ENCODE peak calls at places on chromosomes 12 and 14, in ten cellular contexts. Q, C, U, K, X, I, T, P, A and Z are unnamed samples.

GRCh38 chr12:109968032-109968420 is 28.1 kb downstream of the GIT2 start:
- DNase-seq in Q (no peak), C (no peak), U (no peak), K (no peak), X (no peak), I (no peak), T (peak), P (no peak), A (no peak), Z (no peak)

GRCh38 chr12:47014474-47014873 is 64.9 kb upstream of the PCED1B start:
- DNase-seq in Q (no peak), C (no peak), U (peak), K (no peak), X (no peak), I (no peak), T (no peak), P (no peak), A (no peak), Z (no peak)

GRCh38 chr12:21756699-21757098 is 17.8 kb downstream of the KCNJ8 start:
- DNase-seq in Q (no peak), C (no peak), U (no peak), K (no peak), X (no peak), I (no peak), T (no peak), P (no peak), A (no peak), Z (no peak)

GRCh38 chr12:88922816-88923215 is 342.5 kb upstream of the KITLG start:
- DNase-seq in Q (no peak), C (no peak), U (peak), K (no peak), X (no peak), I (no peak), T (no peak), P (no peak), A (no peak), Z (no peak)

GRCh38 chr14:30162066-30162465 is 234.4 kb upstream of the PRKD1 start:
- DNase-seq in Q (no peak), C (no peak), U (no peak), K (no peak), X (no peak), I (no peak), T (no peak), P (no peak), A (no peak), Z (no peak)

GRCh38 chr12:130715996-130716917 is at the start of gene RIMBP2:
- DNase-seq in Q (peak), C (peak), U (peak), K (peak), X (no peak), I (no peak), T (no peak), P (peak), A (no peak), Z (no peak)

GRCh38 chr12:59383426-59383822 is 212.4 kb upstream of the SLC16A7 start:
- DNase-seq in Q (no peak), C (no peak), U (peak), K (no peak), X (no peak), I (no peak), T (no peak), P (no peak), A (no peak), Z (no peak)

GRCh38 chr12:52181757-52182156 is 10.1 kb downstream of the KRT80 start:
- DNase-seq in Q (no peak), C (no peak), U (peak), K (no peak), X (no peak), I (no peak), T (no peak), P (no peak), A (no peak), Z (no peak)

GRCh38 chr12:69662764-69663163 is 36.3 kb downstream of the BEST3 start:
- DNase-seq in Q (no peak), C (no peak), U (no peak), K (no peak), X (no peak), I (no peak), T (no peak), P (no peak), A (no peak), Z (no peak)

GRCh38 chr12:8145754-8146415 is 10.9 kb upstream of the ZNF705A start:
- DNase-seq in Q (no peak), C (peak), U (peak), K (peak), X (no peak), I (no peak), T (no peak), P (peak), A (no peak), Z (no peak)

GRCh38 chr14:35335388-35336092 is 43.4 kb downstream of the PSMA6 start:
- DNase-seq in Q (peak), C (peak), U (peak), K (peak), X (no peak), I (no peak), T (no peak), P (no peak), A (peak), Z (no peak)

GRCh38 chr12:47742253-47742825 is 16.3 kb downstream of the RAPGEF3 start:
- DNase-seq in Q (peak), C (peak), U (peak), K (peak), X (peak), I (peak), T (peak), P (no peak), A (peak), Z (peak)

DNA sequence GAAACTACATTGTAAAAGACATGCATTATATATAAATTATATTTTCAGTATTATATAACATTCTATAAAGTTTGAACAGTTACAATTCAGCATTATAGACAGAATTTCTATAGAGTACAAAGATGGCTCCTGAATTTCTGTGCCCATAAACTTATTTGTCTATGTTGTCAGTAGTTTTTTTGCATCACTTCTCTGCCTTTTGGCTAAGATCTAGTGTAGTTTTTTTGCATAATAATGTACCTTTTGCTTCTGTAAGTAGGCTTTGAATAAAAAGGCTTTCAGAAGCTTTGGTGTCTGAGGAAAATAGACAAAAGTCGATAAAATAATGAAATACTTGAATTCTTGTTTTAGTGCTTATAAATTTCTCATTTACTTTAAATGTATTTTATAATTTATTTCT is 11.1 kb downstream of the DNAL1 start:
- DNase-seq in Q (no peak), C (no peak), U (no peak), K (no peak), X (no peak), I (no peak), T (no peak), P (no peak), A (no peak), Z (no peak)
- H3K4me3 ChIP-seq in Q (no peak), C (no peak), U (no peak), K (no peak), X (no peak), I (no peak), T (no peak), P (no peak), A (no peak), Z (no peak)

DNA sequence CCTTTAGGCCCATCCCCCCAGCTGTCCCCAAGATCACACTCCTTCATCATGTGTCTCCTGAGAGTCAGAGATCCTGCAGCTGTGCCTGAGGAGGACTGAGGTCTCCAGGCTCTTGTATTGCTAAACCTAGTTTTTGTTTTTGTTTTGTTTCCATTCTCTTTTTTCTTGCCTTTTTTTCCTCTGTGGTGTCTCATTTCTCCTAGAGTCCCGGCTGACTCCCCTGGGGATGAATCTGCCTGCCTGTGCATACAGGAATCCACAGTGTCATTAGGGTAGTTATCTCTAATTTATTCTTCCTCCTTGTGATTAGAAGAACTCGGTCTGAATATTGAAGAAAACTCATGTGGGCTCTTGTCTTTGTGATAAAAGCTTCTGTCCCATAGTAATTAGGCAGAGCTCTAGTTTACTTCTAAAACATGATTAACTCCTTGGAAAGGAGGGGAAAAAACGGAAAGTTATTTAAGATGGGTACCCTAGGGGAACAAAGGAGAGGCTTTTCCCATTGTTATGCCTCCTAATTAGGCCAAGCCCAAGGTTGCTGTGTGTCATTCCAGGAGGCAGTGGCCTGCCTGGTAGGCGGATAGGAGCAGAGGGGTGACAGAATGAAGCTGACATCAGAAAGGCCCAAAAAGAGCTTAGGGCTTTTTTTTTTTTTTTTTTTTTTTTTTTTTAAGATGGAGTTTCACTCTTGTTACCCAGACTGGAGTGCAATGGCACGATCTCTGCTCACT is 343.1 kb downstream of the ZFP36L1 start:
- DNase-seq in Q (no peak), C (no peak), U (no peak), K (no peak), X (no peak), I (no peak), T (no peak), P (no peak), A (no peak), Z (no peak)
- H3K27ac ChIP-seq in Q (peak), C (no peak), U (no peak), K (no peak), X (peak), I (no peak), T (no peak), P (no peak), A (peak), Z (no peak)

GRCh38 chr14:105476937-105477658 is 2.5 kb downstream of the CRIP2 start:
- DNase-seq in Q (no peak), C (peak), U (peak), K (no peak), X (no peak), I (no peak), T (no peak), P (no peak), A (no peak), Z (no peak)
- H3K4me3 ChIP-seq in Q (peak), C (peak), U (peak), K (no peak), X (no peak), I (no peak), T (no peak), P (peak), A (no peak), Z (no peak)

GRCh38 chr12:108833757-108834472 is 23.5 kb downstream of the SSH1 start:
- DNase-seq in Q (no peak), C (peak), U (peak), K (peak), X (no peak), I (no peak), T (no peak), P (no peak), A (no peak), Z (no peak)
- H3K27ac ChIP-seq in Q (peak), C (peak), U (peak), K (peak), X (peak), I (no peak), T (no peak), P (no peak), A (peak), Z (no peak)

DNA sequence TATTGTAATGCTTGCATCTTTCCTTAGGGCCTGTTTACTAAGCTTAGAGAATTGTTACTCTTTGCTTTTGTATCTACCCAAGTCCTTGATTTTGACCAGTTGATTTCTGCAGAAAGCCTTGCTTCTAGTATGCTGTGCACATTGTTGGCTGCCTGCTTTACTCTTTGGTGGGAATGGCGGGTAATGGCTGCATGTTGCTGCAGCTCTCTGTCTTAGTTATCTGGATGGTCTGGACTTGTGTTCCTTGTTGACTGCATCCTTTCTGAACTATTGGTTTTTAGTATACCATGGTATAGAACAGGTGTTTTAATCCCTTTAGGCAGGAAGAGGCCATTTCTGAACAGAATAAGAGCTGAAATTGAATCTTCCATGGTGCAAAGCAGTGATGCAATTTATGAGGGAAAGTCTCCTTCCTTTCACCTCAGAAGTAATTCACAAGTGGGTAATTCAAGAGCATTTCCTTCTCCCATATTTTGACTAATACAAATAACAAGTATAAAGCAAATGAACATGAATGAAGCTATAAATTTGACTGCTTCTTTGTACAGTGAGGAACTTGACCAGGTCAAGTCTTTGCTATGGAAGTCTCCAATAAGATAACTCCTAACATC is 466.4 kb downstream of the NPAS3 start:
- DNase-seq in Q (no peak), C (no peak), U (no peak), K (no peak), X (no peak), I (no peak), T (no peak), P (no peak), A (no peak), Z (no peak)
- H3K4me3 ChIP-seq in Q (no peak), C (no peak), U (no peak), K (no peak), X (no peak), I (no peak), T (no peak), P (no peak), A (no peak), Z (no peak)